ENCODE peak calls at places on chromosome 12, in seven cellular contexts. One of them, this sample, is unnamed.
A peak's percentile ranks its signal among the peaks of the same experiment; 100 is the strongest.

GRCh38 chr12:15469342-15469741 is 147.0 kb downstream of the PTPRO start:
- DNase-seq in amniotic epithelial cell: no peak
- DNase-seq in NCI-H2081: peak; percentile 55
- DNase-seq in CD8-positive, alpha-beta T cell: no peak
- DNase-seq in NCI-H446 treated with DMSO at 0.1 percent for 48 hours: no peak
- DNase-seq in dorsolateral prefrontal cortex: no peak
- DNase-seq in astrocyte of the spinal cord: no peak
- DNase-seq in this sample: no peak

GRCh38 chr12:68233498-68233897 is 7.9 kb upstream of the IL26 start:
- DNase-seq in NCI-H446 treated with DMSO at 0.1 percent for 48 hours: no peak
- DNase-seq in CD8-positive, alpha-beta T cell: no peak
- DNase-seq in astrocyte of the spinal cord: no peak
- DNase-seq in dorsolateral prefrontal cortex: no peak
- DNase-seq in NCI-H2081: no peak
- DNase-seq in amniotic epithelial cell: no peak
- DNase-seq in this sample: no peak

GRCh38 chr12:130128764-130129735 is 33.2 kb upstream of the FZD10 start:
- DNase-seq in NCI-H2081: no peak
- DNase-seq in CD8-positive, alpha-beta T cell: no peak
- DNase-seq in astrocyte of the spinal cord: no peak
- DNase-seq in dorsolateral prefrontal cortex: no peak
- DNase-seq in NCI-H446 treated with DMSO at 0.1 percent for 48 hours: no peak
- DNase-seq in amniotic epithelial cell: no peak
- DNase-seq in this sample: no peak

GRCh38 chr12:57477710-57478681 is 1.7 kb downstream of the ARHGAP9 start:
- DNase-seq in NCI-H2081: no peak
- DNase-seq in astrocyte of the spinal cord: no peak
- DNase-seq in CD8-positive, alpha-beta T cell: no peak
- DNase-seq in dorsolateral prefrontal cortex: no peak
- DNase-seq in NCI-H446 treated with DMSO at 0.1 percent for 48 hours: no peak
- DNase-seq in amniotic epithelial cell: peak; percentile 78
- DNase-seq in this sample: no peak

GRCh38 chr12:83945871-83946270 is 966.7 kb downstream of the SLC6A15 start:
- DNase-seq in NCI-H2081: peak; percentile 1
- DNase-seq in dorsolateral prefrontal cortex: no peak
- DNase-seq in astrocyte of the spinal cord: peak; percentile 79
- DNase-seq in NCI-H446 treated with DMSO at 0.1 percent for 48 hours: no peak
- DNase-seq in CD8-positive, alpha-beta T cell: no peak
- DNase-seq in amniotic epithelial cell: peak; percentile 63
- DNase-seq in this sample: no peak

GRCh38 chr12:29961231-29961630 is 177.5 kb upstream of the TMTC1 start:
- DNase-seq in CD8-positive, alpha-beta T cell: no peak
- DNase-seq in NCI-H2081: no peak
- DNase-seq in dorsolateral prefrontal cortex: no peak
- DNase-seq in NCI-H446 treated with DMSO at 0.1 percent for 48 hours: no peak
- DNase-seq in astrocyte of the spinal cord: peak; percentile 45
- DNase-seq in amniotic epithelial cell: peak; percentile 15
- DNase-seq in this sample: no peak

GRCh38 chr12:57237653-57237951 is 8.1 kb downstream of the SHMT2 start:
- DNase-seq in NCI-H446 treated with DMSO at 0.1 percent for 48 hours: no peak
- DNase-seq in NCI-H2081: no peak
- DNase-seq in amniotic epithelial cell: no peak
- DNase-seq in dorsolateral prefrontal cortex: no peak
- DNase-seq in astrocyte of the spinal cord: no peak
- DNase-seq in CD8-positive, alpha-beta T cell: no peak
- DNase-seq in this sample: no peak

GRCh38 chr12:110304061-110304551 is 23.1 kb downstream of the ATP2A2 start:
- DNase-seq in amniotic epithelial cell: peak; percentile 61
- DNase-seq in NCI-H446 treated with DMSO at 0.1 percent for 48 hours: no peak
- DNase-seq in CD8-positive, alpha-beta T cell: no peak
- DNase-seq in NCI-H2081: no peak
- DNase-seq in dorsolateral prefrontal cortex: no peak
- DNase-seq in astrocyte of the spinal cord: no peak
- DNase-seq in this sample: no peak

GRCh38 chr12:30640392-30640791 is 55.3 kb downstream of the IPO8 start:
- DNase-seq in amniotic epithelial cell: no peak
- DNase-seq in CD8-positive, alpha-beta T cell: no peak
- DNase-seq in astrocyte of the spinal cord: no peak
- DNase-seq in NCI-H2081: no peak
- DNase-seq in NCI-H446 treated with DMSO at 0.1 percent for 48 hours: no peak
- DNase-seq in dorsolateral prefrontal cortex: no peak
- DNase-seq in this sample: no peak

GRCh38 chr12:68792952-68793351 is 15.0 kb upstream of the MDM2 start:
- DNase-seq in dorsolateral prefrontal cortex: no peak
- DNase-seq in CD8-positive, alpha-beta T cell: no peak
- DNase-seq in NCI-H2081: peak; percentile 6
- DNase-seq in astrocyte of the spinal cord: peak; percentile 22
- DNase-seq in amniotic epithelial cell: peak; percentile 50
- DNase-seq in NCI-H446 treated with DMSO at 0.1 percent for 48 hours: no peak
- DNase-seq in this sample: no peak

GRCh38 chr12:4626543-4626942 is 22.3 kb downstream of the AKAP3 start:
- DNase-seq in dorsolateral prefrontal cortex: no peak
- DNase-seq in CD8-positive, alpha-beta T cell: no peak
- DNase-seq in NCI-H446 treated with DMSO at 0.1 percent for 48 hours: no peak
- DNase-seq in amniotic epithelial cell: no peak
- DNase-seq in NCI-H2081: no peak
- DNase-seq in astrocyte of the spinal cord: no peak
- DNase-seq in this sample: no peak